ENCODE peak calls at places on chromosomes 5 and 9, in ten cellular contexts. One of them, this sample, is unnamed.

GRCh38 chr5:151153300-151153699 is 4.3 kb downstream of the ANXA6 start:
- DNase-seq in GM18507: no peak
- DNase-seq in hepatic stellate cell: no peak
- DNase-seq in neural progenitor cell: no peak
- DNase-seq in choroid plexus epithelial cell: no peak
- DNase-seq in fibroblast of lung: no peak
- DNase-seq in H4: no peak
- DNase-seq in osteocyte: no peak
- DNase-seq in CD8-positive, alpha-beta T cell: no peak
- DNase-seq in stimulated activated CD4-positive, alpha-beta T cell treated with anti-CD3 and anti-CD28 coated beads, Interleukin-15, amount 100 ng/mL, for 1 hour: no peak
- DNase-seq in this sample: no peak

GRCh38 chr9:24817756-24818155 is 272.1 kb upstream of the IZUMO3 start:
- DNase-seq in osteocyte: no peak
- DNase-seq in hepatic stellate cell: no peak
- DNase-seq in neural progenitor cell: no peak
- DNase-seq in choroid plexus epithelial cell: no peak
- DNase-seq in GM18507: no peak
- DNase-seq in fibroblast of lung: no peak
- DNase-seq in stimulated activated CD4-positive, alpha-beta T cell treated with anti-CD3 and anti-CD28 coated beads, Interleukin-15, amount 100 ng/mL, for 1 hour: no peak
- DNase-seq in CD8-positive, alpha-beta T cell: no peak
- DNase-seq in H4: no peak
- DNase-seq in this sample: no peak

GRCh38 chr5:141850183-141850768 is 27.9 kb downstream of the PCDH1 start:
- DNase-seq in fibroblast of lung: peak
- DNase-seq in choroid plexus epithelial cell: peak
- DNase-seq in GM18507: peak
- DNase-seq in neural progenitor cell: peak
- DNase-seq in H4: peak
- DNase-seq in hepatic stellate cell: peak
- DNase-seq in osteocyte: no peak
- DNase-seq in CD8-positive, alpha-beta T cell: peak
- DNase-seq in stimulated activated CD4-positive, alpha-beta T cell treated with anti-CD3 and anti-CD28 coated beads, Interleukin-15, amount 100 ng/mL, for 1 hour: peak
- DNase-seq in this sample: no peak

GRCh38 chr5:51060953-51061352 is 322.3 kb upstream of the ISL1 start:
- DNase-seq in CD8-positive, alpha-beta T cell: no peak
- DNase-seq in H4: no peak
- DNase-seq in GM18507: no peak
- DNase-seq in osteocyte: no peak
- DNase-seq in neural progenitor cell: no peak
- DNase-seq in hepatic stellate cell: no peak
- DNase-seq in choroid plexus epithelial cell: no peak
- DNase-seq in fibroblast of lung: no peak
- DNase-seq in stimulated activated CD4-positive, alpha-beta T cell treated with anti-CD3 and anti-CD28 coated beads, Interleukin-15, amount 100 ng/mL, for 1 hour: no peak
- DNase-seq in this sample: no peak

GRCh38 chr5:71861682-71862457 is 142.8 kb downstream of the CARTPT start:
- DNase-seq in CD8-positive, alpha-beta T cell: no peak
- DNase-seq in H4: no peak
- DNase-seq in fibroblast of lung: no peak
- DNase-seq in hepatic stellate cell: no peak
- DNase-seq in GM18507: no peak
- DNase-seq in neural progenitor cell: no peak
- DNase-seq in choroid plexus epithelial cell: no peak
- DNase-seq in stimulated activated CD4-positive, alpha-beta T cell treated with anti-CD3 and anti-CD28 coated beads, Interleukin-15, amount 100 ng/mL, for 1 hour: no peak
- DNase-seq in osteocyte: no peak
- DNase-seq in this sample: no peak

GRCh38 chr5:180142824-180143610 is 66.0 kb downstream of the RASGEF1C start:
- DNase-seq in H4: no peak
- DNase-seq in fibroblast of lung: no peak
- DNase-seq in neural progenitor cell: no peak
- DNase-seq in hepatic stellate cell: no peak
- DNase-seq in osteocyte: peak
- DNase-seq in stimulated activated CD4-positive, alpha-beta T cell treated with anti-CD3 and anti-CD28 coated beads, Interleukin-15, amount 100 ng/mL, for 1 hour: no peak
- DNase-seq in CD8-positive, alpha-beta T cell: no peak
- DNase-seq in GM18507: no peak
- DNase-seq in choroid plexus epithelial cell: no peak
- DNase-seq in this sample: no peak

GRCh38 chr5:42689391-42689790 is 67.2 kb upstream of the CCDC152 start:
- DNase-seq in CD8-positive, alpha-beta T cell: no peak
- DNase-seq in stimulated activated CD4-positive, alpha-beta T cell treated with anti-CD3 and anti-CD28 coated beads, Interleukin-15, amount 100 ng/mL, for 1 hour: no peak
- DNase-seq in osteocyte: no peak
- DNase-seq in H4: peak
- DNase-seq in fibroblast of lung: no peak
- DNase-seq in neural progenitor cell: no peak
- DNase-seq in GM18507: no peak
- DNase-seq in hepatic stellate cell: no peak
- DNase-seq in choroid plexus epithelial cell: no peak
- DNase-seq in this sample: no peak

GRCh38 chr5:154190652-154191304 is at the start of gene GALNT10:
- DNase-seq in H4: peak
- DNase-seq in fibroblast of lung: peak
- DNase-seq in neural progenitor cell: peak
- DNase-seq in choroid plexus epithelial cell: peak
- DNase-seq in hepatic stellate cell: peak
- DNase-seq in CD8-positive, alpha-beta T cell: peak
- DNase-seq in GM18507: peak
- DNase-seq in osteocyte: no peak
- DNase-seq in stimulated activated CD4-positive, alpha-beta T cell treated with anti-CD3 and anti-CD28 coated beads, Interleukin-15, amount 100 ng/mL, for 1 hour: peak
- DNase-seq in this sample: no peak

GRCh38 chr9:31290731-31291130 is 1093.7 kb upstream of the ACO1 start:
- DNase-seq in choroid plexus epithelial cell: no peak
- DNase-seq in osteocyte: no peak
- DNase-seq in neural progenitor cell: no peak
- DNase-seq in fibroblast of lung: no peak
- DNase-seq in stimulated activated CD4-positive, alpha-beta T cell treated with anti-CD3 and anti-CD28 coated beads, Interleukin-15, amount 100 ng/mL, for 1 hour: no peak
- DNase-seq in H4: no peak
- DNase-seq in GM18507: no peak
- DNase-seq in CD8-positive, alpha-beta T cell: no peak
- DNase-seq in hepatic stellate cell: no peak
- DNase-seq in this sample: no peak

GRCh38 chr9:133948571-133949485 is 43.3 kb downstream of the VAV2 start:
- DNase-seq in choroid plexus epithelial cell: no peak
- DNase-seq in fibroblast of lung: no peak
- DNase-seq in CD8-positive, alpha-beta T cell: no peak
- DNase-seq in neural progenitor cell: no peak
- DNase-seq in GM18507: no peak
- DNase-seq in hepatic stellate cell: no peak
- DNase-seq in osteocyte: no peak
- DNase-seq in H4: no peak
- DNase-seq in stimulated activated CD4-positive, alpha-beta T cell treated with anti-CD3 and anti-CD28 coated beads, Interleukin-15, amount 100 ng/mL, for 1 hour: no peak
- DNase-seq in this sample: peak

GRCh38 chr9:72602629-72603028 is 81.2 kb downstream of the TMC1 start:
- DNase-seq in GM18507: no peak
- DNase-seq in osteocyte: no peak
- DNase-seq in neural progenitor cell: no peak
- DNase-seq in H4: no peak
- DNase-seq in hepatic stellate cell: peak
- DNase-seq in fibroblast of lung: peak
- DNase-seq in stimulated activated CD4-positive, alpha-beta T cell treated with anti-CD3 and anti-CD28 coated beads, Interleukin-15, amount 100 ng/mL, for 1 hour: no peak
- DNase-seq in choroid plexus epithelial cell: no peak
- DNase-seq in CD8-positive, alpha-beta T cell: no peak
- DNase-seq in this sample: no peak

GRCh38 chr5:98341711-98342042 is 431.8 kb upstream of the RGMB start:
- DNase-seq in H4: no peak
- DNase-seq in fibroblast of lung: peak
- DNase-seq in hepatic stellate cell: no peak
- DNase-seq in osteocyte: no peak
- DNase-seq in stimulated activated CD4-positive, alpha-beta T cell treated with anti-CD3 and anti-CD28 coated beads, Interleukin-15, amount 100 ng/mL, for 1 hour: no peak
- DNase-seq in GM18507: no peak
- DNase-seq in choroid plexus epithelial cell: peak
- DNase-seq in neural progenitor cell: no peak
- DNase-seq in CD8-positive, alpha-beta T cell: no peak
- DNase-seq in this sample: no peak

GRCh38 chr9:124392855-124393460 is 22.3 kb downstream of the PSMB7 start:
- DNase-seq in GM18507: no peak
- DNase-seq in CD8-positive, alpha-beta T cell: no peak
- DNase-seq in H4: peak
- DNase-seq in stimulated activated CD4-positive, alpha-beta T cell treated with anti-CD3 and anti-CD28 coated beads, Interleukin-15, amount 100 ng/mL, for 1 hour: no peak
- DNase-seq in osteocyte: no peak
- DNase-seq in hepatic stellate cell: peak
- DNase-seq in neural progenitor cell: peak
- DNase-seq in choroid plexus epithelial cell: peak
- DNase-seq in fibroblast of lung: peak
- DNase-seq in this sample: peak

GRCh38 chr9:109098221-109098959 is 21.4 kb downstream of the TMEM245 start:
- DNase-seq in H4: peak
- DNase-seq in CD8-positive, alpha-beta T cell: no peak
- DNase-seq in GM18507: no peak
- DNase-seq in osteocyte: no peak
- DNase-seq in stimulated activated CD4-positive, alpha-beta T cell treated with anti-CD3 and anti-CD28 coated beads, Interleukin-15, amount 100 ng/mL, for 1 hour: no peak
- DNase-seq in hepatic stellate cell: no peak
- DNase-seq in neural progenitor cell: peak
- DNase-seq in choroid plexus epithelial cell: peak
- DNase-seq in fibroblast of lung: peak
- DNase-seq in this sample: no peak

GRCh38 chr5:39195198-39195826 is 24.1 kb downstream of the FYB1 start:
- DNase-seq in choroid plexus epithelial cell: no peak
- DNase-seq in hepatic stellate cell: no peak
- DNase-seq in CD8-positive, alpha-beta T cell: no peak
- DNase-seq in stimulated activated CD4-positive, alpha-beta T cell treated with anti-CD3 and anti-CD28 coated beads, Interleukin-15, amount 100 ng/mL, for 1 hour: no peak
- DNase-seq in H4: no peak
- DNase-seq in osteocyte: no peak
- DNase-seq in fibroblast of lung: no peak
- DNase-seq in GM18507: no peak
- DNase-seq in neural progenitor cell: no peak
- DNase-seq in this sample: no peak

GRCh38 chr5:125190232-125191051 is 444.0 kb upstream of the ZNF608 start:
- DNase-seq in H4: peak
- DNase-seq in hepatic stellate cell: no peak
- DNase-seq in stimulated activated CD4-positive, alpha-beta T cell treated with anti-CD3 and anti-CD28 coated beads, Interleukin-15, amount 100 ng/mL, for 1 hour: no peak
- DNase-seq in GM18507: no peak
- DNase-seq in choroid plexus epithelial cell: no peak
- DNase-seq in neural progenitor cell: no peak
- DNase-seq in osteocyte: no peak
- DNase-seq in fibroblast of lung: no peak
- DNase-seq in CD8-positive, alpha-beta T cell: no peak
- DNase-seq in this sample: no peak

GRCh38 chr9:85662558-85662957 is 79.2 kb downstream of the AGTPBP1 start:
- DNase-seq in fibroblast of lung: no peak
- DNase-seq in GM18507: no peak
- DNase-seq in stimulated activated CD4-positive, alpha-beta T cell treated with anti-CD3 and anti-CD28 coated beads, Interleukin-15, amount 100 ng/mL, for 1 hour: no peak
- DNase-seq in hepatic stellate cell: no peak
- DNase-seq in H4: no peak
- DNase-seq in CD8-positive, alpha-beta T cell: no peak
- DNase-seq in osteocyte: no peak
- DNase-seq in choroid plexus epithelial cell: peak
- DNase-seq in neural progenitor cell: no peak
- DNase-seq in this sample: no peak

GRCh38 chr5:93275376-93275775 is 305.6 kb downstream of the NR2F1-AS1 start:
- DNase-seq in CD8-positive, alpha-beta T cell: no peak
- DNase-seq in H4: no peak
- DNase-seq in osteocyte: no peak
- DNase-seq in hepatic stellate cell: no peak
- DNase-seq in fibroblast of lung: no peak
- DNase-seq in GM18507: no peak
- DNase-seq in stimulated activated CD4-positive, alpha-beta T cell treated with anti-CD3 and anti-CD28 coated beads, Interleukin-15, amount 100 ng/mL, for 1 hour: no peak
- DNase-seq in neural progenitor cell: no peak
- DNase-seq in choroid plexus epithelial cell: no peak
- DNase-seq in this sample: no peak

GRCh38 chr9:93592389-93593021 is 16.1 kb downstream of the PHF2 start:
- DNase-seq in H4: no peak
- DNase-seq in osteocyte: no peak
- DNase-seq in fibroblast of lung: no peak
- DNase-seq in CD8-positive, alpha-beta T cell: no peak
- DNase-seq in neural progenitor cell: no peak
- DNase-seq in GM18507: no peak
- DNase-seq in choroid plexus epithelial cell: no peak
- DNase-seq in stimulated activated CD4-positive, alpha-beta T cell treated with anti-CD3 and anti-CD28 coated beads, Interleukin-15, amount 100 ng/mL, for 1 hour: no peak
- DNase-seq in hepatic stellate cell: no peak
- DNase-seq in this sample: peak

GRCh38 chr5:152689275-152689711 is 284.2 kb upstream of the NMUR2 start:
- DNase-seq in H4: peak
- DNase-seq in stimulated activated CD4-positive, alpha-beta T cell treated with anti-CD3 and anti-CD28 coated beads, Interleukin-15, amount 100 ng/mL, for 1 hour: no peak
- DNase-seq in neural progenitor cell: peak
- DNase-seq in GM18507: no peak
- DNase-seq in fibroblast of lung: no peak
- DNase-seq in CD8-positive, alpha-beta T cell: no peak
- DNase-seq in choroid plexus epithelial cell: no peak
- DNase-seq in hepatic stellate cell: no peak
- DNase-seq in osteocyte: no peak
- DNase-seq in this sample: no peak

GRCh38 chr9:124813041-124813440 is 36.1 kb downstream of the OLFML2A start:
- DNase-seq in H4: no peak
- DNase-seq in hepatic stellate cell: no peak
- DNase-seq in choroid plexus epithelial cell: no peak
- DNase-seq in CD8-positive, alpha-beta T cell: no peak
- DNase-seq in GM18507: no peak
- DNase-seq in fibroblast of lung: no peak
- DNase-seq in neural progenitor cell: no peak
- DNase-seq in stimulated activated CD4-positive, alpha-beta T cell treated with anti-CD3 and anti-CD28 coated beads, Interleukin-15, amount 100 ng/mL, for 1 hour: no peak
- DNase-seq in osteocyte: no peak
- DNase-seq in this sample: no peak

GRCh38 chr9:137252555-137253506 is 1.7 kb downstream of the STPG3 start:
- DNase-seq in CD8-positive, alpha-beta T cell: no peak
- DNase-seq in stimulated activated CD4-positive, alpha-beta T cell treated with anti-CD3 and anti-CD28 coated beads, Interleukin-15, amount 100 ng/mL, for 1 hour: no peak
- DNase-seq in GM18507: no peak
- DNase-seq in osteocyte: no peak
- DNase-seq in hepatic stellate cell: no peak
- DNase-seq in choroid plexus epithelial cell: no peak
- DNase-seq in H4: no peak
- DNase-seq in neural progenitor cell: peak
- DNase-seq in fibroblast of lung: no peak
- DNase-seq in this sample: peak

GRCh38 chr5:98755406-98755805 is 18.1 kb upstream of the RGMB start:
- DNase-seq in CD8-positive, alpha-beta T cell: no peak
- DNase-seq in H4: no peak
- DNase-seq in fibroblast of lung: peak
- DNase-seq in GM18507: no peak
- DNase-seq in osteocyte: no peak
- DNase-seq in neural progenitor cell: no peak
- DNase-seq in choroid plexus epithelial cell: no peak
- DNase-seq in stimulated activated CD4-positive, alpha-beta T cell treated with anti-CD3 and anti-CD28 coated beads, Interleukin-15, amount 100 ng/mL, for 1 hour: no peak
- DNase-seq in hepatic stellate cell: peak
- DNase-seq in this sample: no peak

GRCh38 chr9:35861161-35861897 is 8.9 kb downstream of the OR13J1 start:
- DNase-seq in osteocyte: peak
- DNase-seq in CD8-positive, alpha-beta T cell: no peak
- DNase-seq in choroid plexus epithelial cell: no peak
- DNase-seq in stimulated activated CD4-positive, alpha-beta T cell treated with anti-CD3 and anti-CD28 coated beads, Interleukin-15, amount 100 ng/mL, for 1 hour: no peak
- DNase-seq in GM18507: no peak
- DNase-seq in neural progenitor cell: no peak
- DNase-seq in fibroblast of lung: no peak
- DNase-seq in H4: no peak
- DNase-seq in hepatic stellate cell: no peak
- DNase-seq in this sample: no peak

GRCh38 chr5:80736730-80737129 is 81.9 kb upstream of the DHFR start:
- DNase-seq in stimulated activated CD4-positive, alpha-beta T cell treated with anti-CD3 and anti-CD28 coated beads, Interleukin-15, amount 100 ng/mL, for 1 hour: no peak
- DNase-seq in H4: no peak
- DNase-seq in choroid plexus epithelial cell: no peak
- DNase-seq in osteocyte: no peak
- DNase-seq in neural progenitor cell: no peak
- DNase-seq in CD8-positive, alpha-beta T cell: no peak
- DNase-seq in fibroblast of lung: no peak
- DNase-seq in hepatic stellate cell: no peak
- DNase-seq in GM18507: no peak
- DNase-seq in this sample: no peak

GRCh38 chr5:83964235-83964634 is 243.6 kb upstream of the HAPLN1 start:
- DNase-seq in osteocyte: no peak
- DNase-seq in H4: no peak
- DNase-seq in hepatic stellate cell: no peak
- DNase-seq in fibroblast of lung: no peak
- DNase-seq in choroid plexus epithelial cell: peak
- DNase-seq in GM18507: no peak
- DNase-seq in CD8-positive, alpha-beta T cell: no peak
- DNase-seq in neural progenitor cell: no peak
- DNase-seq in stimulated activated CD4-positive, alpha-beta T cell treated with anti-CD3 and anti-CD28 coated beads, Interleukin-15, amount 100 ng/mL, for 1 hour: no peak
- DNase-seq in this sample: no peak

GRCh38 chr5:31232273-31232888 is 38.9 kb downstream of the CDH6 start:
- DNase-seq in choroid plexus epithelial cell: peak
- DNase-seq in fibroblast of lung: peak
- DNase-seq in osteocyte: no peak
- DNase-seq in neural progenitor cell: peak
- DNase-seq in CD8-positive, alpha-beta T cell: no peak
- DNase-seq in H4: peak
- DNase-seq in hepatic stellate cell: peak
- DNase-seq in stimulated activated CD4-positive, alpha-beta T cell treated with anti-CD3 and anti-CD28 coated beads, Interleukin-15, amount 100 ng/mL, for 1 hour: no peak
- DNase-seq in GM18507: peak
- DNase-seq in this sample: peak

This sample was measured in WTC11.